ENCODE peak calls at places on chromosomes 13 and 19, in five cellular contexts. Q, I, X, K and V are unnamed samples.

GRCh38 chr13:66995366-66995663 is 234.8 kb downstream of the PCDH9 start:
- DNase-seq in K (no peak), Q (no peak), I (no peak), X (no peak), V (no peak)

GRCh38 chr13:49185264-49185663 is 34.9 kb upstream of the MLNR start:
- DNase-seq in X (peak), I (no peak), Q (no peak), K (no peak), V (no peak)

GRCh38 chr13:50127017-50127725 is 111.9 kb downstream of the KCNRG start:
- DNase-seq in I (no peak), K (peak), Q (peak), X (no peak), V (peak)

GRCh38 chr13:25300861-25301346 is 521 bp upstream of the NUP58 start:
- DNase-seq in K (peak), I (no peak), Q (peak), X (no peak), V (peak)

GRCh38 chr13:30755678-30756077 is 20.3 kb downstream of the ALOX5AP start:
- DNase-seq in I (no peak), K (no peak), Q (no peak), X (no peak), V (no peak)

GRCh38 chr13:35356572-35356971 is 119.9 kb downstream of the MAB21L1 start:
- DNase-seq in Q (no peak), X (no peak), I (no peak), K (no peak), V (no peak)

GRCh38 chr19:45423033-45423588 is 606 bp downstream of the ERCC1 start:
- DNase-seq in K (peak), I (no peak), Q (no peak), X (no peak), V (no peak)

GRCh38 chr13:77832339-77833100 is 86.1 kb downstream of the EDNRB start:
- DNase-seq in X (no peak), Q (no peak), K (no peak), I (no peak), V (no peak)

GRCh38 chr13:75415720-75416119 is 66.2 kb downstream of the TBC1D4 start:
- DNase-seq in K (no peak), Q (no peak), X (no peak), I (no peak), V (no peak)

GRCh38 chr19:56740478-56740877 is 68.9 kb upstream of the ZNF835 start:
- DNase-seq in X (no peak), K (no peak), I (no peak), Q (no peak), V (no peak)

GRCh38 chr19:13956365-13956744 is 4.0 kb downstream of the DCAF15 start:
- DNase-seq in Q (no peak), X (no peak), K (no peak), I (no peak), V (no peak)

GRCh38 chr13:47326061-47326460 is 429.2 kb upstream of the HTR2A start:
- DNase-seq in Q (no peak), X (no peak), K (no peak), I (no peak), V (no peak)

GRCh38 chr19:14175351-14175792 is 30.6 kb downstream of the ADGRL1 start:
- DNase-seq in I (no peak), Q (no peak), X (no peak), K (no peak), V (no peak)

GRCh38 chr19:24054044-24054935 is 32.7 kb upstream of the ZNF254 start:
- DNase-seq in Q (no peak), K (no peak), I (peak), X (peak), V (no peak)

GRCh38 chr19:1245468-1245867 is 2.9 kb upstream of the MIDN start:
- DNase-seq in I (no peak), X (no peak), K (no peak), Q (peak), V (peak)

GRCh38 chr19:1247747-1248453 is 483 bp upstream of the MIDN start:
- DNase-seq in X (peak), I (peak), Q (peak), K (peak), V (peak)

GRCh38 chr19:1244693-1245451 is 3.3 kb downstream of the ATP5F1D start:
- DNase-seq in I (peak), X (no peak), Q (peak), K (peak), V (peak)

GRCh38 chr19:1243768-1244692 is 2.5 kb downstream of the ATP5F1D start:
- DNase-seq in I (peak), K (peak), Q (peak), X (peak), V (peak)

DNA sequence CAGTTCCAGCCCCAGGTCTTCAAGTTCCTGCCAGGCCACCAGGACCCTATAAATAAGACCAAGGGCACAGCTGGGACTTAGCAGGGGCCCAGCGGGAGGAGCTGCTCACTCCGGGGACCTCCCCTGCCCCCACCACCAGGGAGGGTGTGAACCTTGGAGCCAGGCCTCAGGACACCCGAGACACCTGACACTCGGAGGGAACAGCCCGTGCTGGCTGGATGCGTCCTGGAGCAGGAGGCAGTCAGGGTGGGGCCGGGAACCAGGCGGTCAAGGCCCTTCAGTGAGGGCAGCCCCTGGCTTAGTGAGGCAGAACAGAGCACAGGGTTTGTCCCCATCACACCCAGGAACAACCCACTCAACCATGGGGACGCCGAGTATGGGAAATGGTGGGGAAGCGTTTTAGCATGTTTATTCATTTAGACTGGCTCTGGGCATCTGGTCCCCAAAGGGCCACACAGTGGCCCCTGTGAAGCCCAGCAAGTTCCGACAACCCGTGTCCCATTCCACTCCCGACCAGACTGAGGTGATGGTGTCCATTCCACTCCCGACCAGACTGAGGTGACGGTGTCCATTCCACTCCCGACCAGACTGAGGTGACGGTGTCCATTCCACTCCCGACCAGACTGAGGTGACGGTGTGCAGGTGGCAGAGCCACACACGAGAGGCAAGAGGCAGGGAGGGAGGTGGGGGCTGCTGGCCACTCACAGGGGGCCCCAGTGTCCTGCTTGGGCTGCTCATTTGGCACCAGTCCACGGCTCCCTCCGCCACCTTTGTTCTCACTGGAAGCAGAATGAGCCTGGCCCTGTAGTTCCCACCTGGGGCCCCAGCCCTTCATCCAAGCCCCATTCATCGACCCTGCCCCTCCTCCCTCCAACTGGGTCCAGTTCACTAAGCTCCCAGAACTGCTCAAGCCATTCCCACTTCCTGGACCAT is 2.2 kb upstream of the MIDN start:
- DNase-seq in X (no peak), K (peak), I (peak), Q (peak), V (peak)
- TF ChIP-seq EP300 in X (no peak), K (peak), I (no peak), Q (no peak), V (peak)

GRCh38 chr19:47247308-47247990 is 8.9 kb upstream of the CCDC9 start:
- DNase-seq in K (peak), I (peak), Q (no peak), X (peak), V (peak)
- TF ChIP-seq EP300 in K (no peak), I (no peak), Q (no peak), X (no peak), V (no peak)

GRCh38 chr19:18159810-18160209 is 6.8 kb downstream of the PIK3R2 start:
- DNase-seq in K (no peak), Q (no peak), I (no peak), X (no peak), V (no peak)

GRCh38 chr19:18164072-18164471 is 9.5 kb upstream of the IFI30 start:
- DNase-seq in Q (no peak), X (no peak), I (no peak), K (no peak), V (no peak)

GRCh38 chr19:18160792-18161690 is 8.1 kb downstream of the PIK3R2 start:
- DNase-seq in I (peak), Q (peak), X (peak), K (peak), V (peak)

GRCh38 chr19:18160441-18160791 is 7.5 kb downstream of the PIK3R2 start:
- DNase-seq in I (no peak), K (no peak), Q (no peak), X (no peak), V (no peak)

DNA sequence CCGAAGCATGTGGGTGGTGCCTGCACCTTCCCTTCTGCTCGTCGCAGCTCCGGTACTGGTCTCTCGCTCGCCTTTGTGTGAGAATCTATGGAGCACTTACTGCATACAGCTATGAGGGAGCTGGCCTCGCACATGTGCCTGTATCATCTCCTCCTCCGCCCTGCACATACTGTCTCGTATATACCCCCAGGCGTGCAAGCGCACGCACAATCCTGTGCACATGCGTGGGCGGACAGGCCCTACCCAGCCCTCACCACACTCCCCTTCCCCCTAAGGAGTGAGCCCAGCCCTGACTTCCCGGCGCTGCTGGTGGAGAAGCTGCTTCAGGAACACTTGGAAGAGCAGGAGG is 8.7 kb downstream of the PIK3R2 start:
- DNase-seq in X (no peak), Q (no peak), K (no peak), I (no peak), V (no peak)
- TF ChIP-seq EP300 in X (no peak), Q (no peak), K (no peak), I (no peak), V (no peak)

DNA sequence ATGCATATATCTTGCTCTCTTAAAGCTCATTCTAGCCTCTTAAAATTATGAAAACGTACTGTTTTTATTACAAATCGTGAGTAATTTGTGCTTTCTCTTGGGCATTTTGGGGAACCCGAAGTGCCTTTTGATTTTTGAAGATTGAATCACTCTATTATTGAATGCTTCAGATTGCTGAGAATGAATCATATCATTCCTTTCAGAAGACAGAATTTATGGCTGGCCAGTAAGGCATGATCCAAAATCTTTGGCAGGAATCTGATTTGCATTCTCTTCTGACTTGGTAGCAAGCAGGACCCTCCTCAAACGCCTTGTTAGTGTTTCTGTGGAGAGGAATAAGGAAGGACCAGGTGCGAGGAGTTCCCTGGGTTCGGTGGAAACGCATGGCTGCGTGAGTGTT is 49.5 kb downstream of the STARD13 start:
- DNase-seq in Q (no peak), X (no peak), I (no peak), K (no peak), V (no peak)
- TF ChIP-seq EP300 in Q (no peak), X (no peak), I (no peak), K (no peak), V (no peak)

DNA sequence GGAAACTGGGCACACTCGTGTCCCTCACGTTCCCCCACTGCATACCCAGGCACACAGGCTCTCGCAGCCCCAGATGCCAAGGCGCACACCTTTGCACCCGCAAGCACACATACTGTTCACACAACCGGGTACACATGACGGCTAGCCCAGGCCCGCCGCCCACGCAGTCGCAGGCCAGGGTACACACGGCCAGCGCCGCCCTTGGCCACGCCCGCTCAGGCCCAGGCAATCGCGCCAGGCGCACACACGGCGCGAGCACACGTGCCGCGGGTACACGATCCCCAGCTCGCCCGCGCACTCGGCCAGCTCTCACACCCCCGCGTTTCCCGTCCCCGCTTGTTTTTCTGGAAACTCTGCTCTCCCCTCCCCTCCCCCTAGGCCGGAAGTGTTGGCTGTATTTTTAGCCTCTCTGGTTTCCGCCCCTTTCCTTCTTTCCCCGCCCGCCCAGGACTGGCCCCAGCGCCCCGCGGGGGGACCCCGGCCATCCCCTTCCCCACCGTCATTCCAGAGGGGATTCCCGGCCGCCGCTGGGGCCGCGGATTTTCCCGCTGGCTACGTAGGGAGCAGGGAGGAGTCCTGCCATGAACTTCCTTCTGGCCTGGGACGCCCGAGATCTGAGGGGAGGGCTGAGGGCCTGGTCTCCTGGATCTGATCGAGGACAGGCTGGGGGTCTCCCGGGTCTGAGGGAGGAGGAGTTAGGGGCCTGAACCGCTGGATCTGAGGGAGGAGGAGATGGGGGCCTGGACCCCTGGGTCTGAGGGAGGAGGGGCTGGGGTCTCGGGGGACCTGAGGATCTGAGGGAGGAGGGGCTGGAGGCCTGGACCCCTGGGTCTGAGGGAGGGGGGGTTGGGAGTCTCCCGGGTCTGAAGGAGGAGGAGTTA is 4.0 kb upstream of the ZFP36 start:
- DNase-seq in K (peak), I (no peak), X (peak), Q (peak), V (peak)
- TF ChIP-seq EP300 in K (peak), I (no peak), X (no peak), Q (peak), V (no peak)

GRCh38 chr19:55116232-55117062 is 990 bp downstream of the PPP1R12C start:
- DNase-seq in I (peak), X (peak), Q (peak), K (peak), V (peak)

GRCh38 chr19:55118401-55118991 is 1.1 kb upstream of the PPP1R12C start:
- DNase-seq in Q (peak), X (peak), I (no peak), K (peak), V (no peak)

GRCh38 chr19:55119053-55119452 is 1.6 kb upstream of the PPP1R12C start:
- DNase-seq in Q (no peak), X (no peak), I (no peak), K (no peak), V (no peak)

GRCh38 chr19:55117063-55117635 is 288 bp downstream of the PPP1R12C start:
- DNase-seq in I (no peak), X (no peak), Q (peak), K (peak), V (no peak)

GRCh38 chr19:55117636-55118391 is at the start of gene PPP1R12C:
- DNase-seq in K (peak), X (peak), I (peak), Q (peak), V (peak)
- TF ChIP-seq EP300 in K (no peak), X (no peak), I (no peak), Q (peak), V (no peak)